ENCODE peak calls at places on chromosome 5, in nine cellular contexts. F is naive thymus-derived CD8-positive, alpha-beta T cell; I is AML-193; K is AG09319; D is kidney tubule cell; S is activated naive CD8-positive, alpha-beta T cell treated with anti-CD3 and anti-CD28 coated beads, Interleukin-2, amount 50 U/mL, for 24 hours; P is HuH-7.5; H is T1000; W is lower lobe of right lung. X is an unnamed sample.
A peak's percentile ranks its signal among the peaks of the same experiment; 100 is the strongest.

GRCh38 chr5:128949847-128950546 is 15.3 kb upstream of the SLC27A6 start:
- DNase-seq in D (no peak), H (no peak), S (no peak), I (no peak), F (no peak), P (no peak), W (no peak), K (no peak), X (peak; percentile 53)

GRCh38 chr5:102628449-102629175 is 126.5 kb upstream of the PAM start:
- DNase-seq in W (no peak), K (no peak), I (no peak), H (no peak), F (no peak), D (peak; percentile 15), P (no peak), S (no peak), X (no peak)

GRCh38 chr5:110072646-110073045 is 382.9 kb downstream of the MAN2A1 start:
- DNase-seq in F (no peak), D (peak; percentile 99), H (no peak), S (no peak), I (no peak), K (no peak), P (no peak), W (no peak), X (no peak)

GRCh38 chr5:105687493-105687892 is 1983.2 kb downstream of the EFNA5 start:
- DNase-seq in I (no peak), P (no peak), W (no peak), K (no peak), F (no peak), H (no peak), D (no peak), S (no peak), X (no peak)

GRCh38 chr5:133934822-133935793 is 33.3 kb downstream of the C5orf15 start:
- DNase-seq in F (no peak), K (no peak), D (no peak), P (no peak), H (no peak), W (no peak), S (no peak), I (no peak), X (no peak)

GRCh38 chr5:56345352-56345751 is 112.2 kb upstream of the ANKRD55 start:
- DNase-seq in P (no peak), W (no peak), H (no peak), I (no peak), K (no peak), D (no peak), F (no peak), S (no peak), X (no peak)

GRCh38 chr5:179794171-179794570 is 385 bp downstream of the LTC4S start:
- DNase-seq in P (no peak), K (no peak), D (no peak), I (no peak), F (no peak), H (no peak), W (no peak), S (no peak), X (no peak)

GRCh38 chr5:137398751-137399150 is 100.4 kb downstream of the SPOCK1 start:
- DNase-seq in W (no peak), D (no peak), H (no peak), K (no peak), F (no peak), S (no peak), I (no peak), P (no peak), X (no peak)

GRCh38 chr5:162190-162564 is 29.1 kb upstream of the LRRC14B start:
- DNase-seq in F (no peak), W (no peak), S (no peak), H (no peak), D (no peak), P (no peak), K (no peak), I (no peak), X (no peak)

GRCh38 chr5:128472032-128472431 is 66.0 kb downstream of the FBN2 start:
- DNase-seq in W (no peak), D (no peak), K (no peak), P (no peak), I (no peak), S (no peak), F (no peak), H (no peak), X (no peak)

GRCh38 chr5:177128551-177128976 is 5.0 kb upstream of the NSD1 start:
- DNase-seq in F (no peak), K (no peak), S (no peak), P (no peak), H (no peak), I (no peak), D (peak; percentile 55), W (no peak), X (no peak)

GRCh38 chr5:177444106-177445051 is 2.2 kb upstream of the PRR7 start:
- DNase-seq in D (no peak), W (no peak), I (no peak), F (no peak), S (no peak), H (no peak), K (no peak), P (no peak), X (peak; percentile 35)

GRCh38 chr5:6905423-6905822 is 192.2 kb downstream of the TENT4A start:
- DNase-seq in F (no peak), I (no peak), W (no peak), H (no peak), S (no peak), D (no peak), K (no peak), P (no peak), X (no peak)